ENCODE peak calls at places on chromosome 13, in four cellular contexts. W is uterus; V is activated T-helper 1 cell treated with anti-CD3 and anti-CD28 coated beads, Interleukin-2, amount 50 U/mL, for 16 hours; N is stimulated activated CD4-positive, alpha-beta T cell treated with anti-CD3 and anti-CD28 coated beads, Interleukin-15, amount 100 ng/mL, for 1 hour. X is an unnamed sample.

GRCh38 chr13:52599037-52599852 is 43.0 kb upstream of the HNRNPA1L2 start:
- DNase-seq in V (no peak), W (no peak), N (no peak), X (no peak)

GRCh38 chr13:73532582-73532981 is 473.8 kb downstream of the KLF5 start:
- DNase-seq in W (no peak), V (no peak), N (no peak), X (no peak)

GRCh38 chr13:28856284-28856683 is 36.1 kb downstream of the MTUS2 start:
- DNase-seq in W (no peak), N (no peak), V (no peak), X (no peak)

GRCh38 chr13:26307701-26308100 is 53.8 kb downstream of the CDK8 start:
- DNase-seq in N (no peak), V (no peak), W (no peak), X (no peak)

GRCh38 chr13:66528139-66528538 is 702.0 kb downstream of the PCDH9 start:
- DNase-seq in N (no peak), W (no peak), V (no peak), X (no peak)

GRCh38 chr13:30864352-30865130 is 41.5 kb upstream of the MEDAG start:
- DNase-seq in V (no peak), W (peak), N (no peak), X (no peak)

GRCh38 chr13:69769637-69770036 is 338.0 kb upstream of the ATXN8OS start:
- DNase-seq in V (no peak), N (no peak), W (no peak), X (peak)

GRCh38 chr13:110869231-110869804 is 45.6 kb downstream of the ANKRD10 start:
- DNase-seq in W (no peak), V (no peak), N (no peak), X (no peak)

GRCh38 chr13:114130708-114131580 is 1.5 kb downstream of the RASA3 start:
- DNase-seq in V (no peak), N (no peak), W (peak), X (peak)

GRCh38 chr13:43767351-43767901 is 19.3 kb downstream of the ENOX1 start:
- DNase-seq in W (peak), N (no peak), V (no peak), X (no peak)

GRCh38 chr13:61988810-61989209 is 573.2 kb upstream of the PCDH20 start:
- DNase-seq in W (no peak), V (no peak), N (no peak), X (no peak)

GRCh38 chr13:75481176-75482069 is 546 bp downstream of the TBC1D4 start:
- DNase-seq in V (no peak), N (peak), W (peak), X (peak)

GRCh38 chr13:110240943-110241342 is 66.0 kb downstream of the COL4A1 start:
- DNase-seq in V (no peak), N (no peak), W (no peak), X (no peak)

GRCh38 chr13:40057228-40057627 is 401.8 kb downstream of the COG6 start:
- DNase-seq in W (no peak), N (no peak), V (no peak), X (no peak)

GRCh38 chr13:26497991-26498423 is 59.5 kb upstream of the WASF3 start:
- DNase-seq in V (no peak), N (no peak), W (no peak), X (no peak)

GRCh38 chr13:37709318-37709717 is 110.8 kb upstream of the POSTN start:
- DNase-seq in W (no peak), N (no peak), V (no peak), X (no peak)

GRCh38 chr13:21328836-21329477 is 130.1 kb downstream of the ZDHHC20 start:
- DNase-seq in V (no peak), W (no peak), N (no peak), X (no peak)

GRCh38 chr13:59447846-59448620 is 715.7 kb downstream of the DIAPH3 start:
- DNase-seq in W (no peak), N (no peak), V (no peak), X (no peak)

GRCh38 chr13:47213057-47213456 is 316.2 kb upstream of the HTR2A start:
- DNase-seq in N (no peak), V (no peak), W (no peak), X (no peak)

GRCh38 chr13:32650705-32651311 is 64.6 kb downstream of the PDS5B start:
- DNase-seq in V (peak), N (no peak), W (no peak), X (peak)

GRCh38 chr13:106548064-106548696 is 12.7 kb upstream of the EFNB2 start:
- DNase-seq in N (no peak), W (no peak), V (no peak), X (no peak)

GRCh38 chr13:41284512-41285288 is 21.3 kb upstream of the MTRF1 start:
- DNase-seq in N (no peak), W (no peak), V (no peak), X (no peak)

GRCh38 chr13:98761126-98761978 is 8.9 kb upstream of the SLC15A1 start:
- DNase-seq in V (no peak), W (no peak), N (no peak), X (no peak)

GRCh38 chr13:48497669-48498068 is 35.2 kb downstream of the RCBTB2 start:
- DNase-seq in W (no peak), N (no peak), V (no peak), X (no peak)

GRCh38 chr13:101058841-101059240 is 357.5 kb downstream of the NALCN start:
- DNase-seq in N (no peak), W (no peak), V (no peak), X (no peak)

GRCh38 chr13:30739646-30740642 is 4.6 kb downstream of the ALOX5AP start:
- DNase-seq in V (peak), N (peak), W (no peak), X (no peak)

GRCh38 chr13:27384285-27384684 is 40.1 kb upstream of the GTF3A start:
- DNase-seq in V (no peak), W (no peak), N (no peak), X (no peak)

GRCh38 chr13:42649761-42650289 is 75.9 kb downstream of the TNFSF11 start:
- DNase-seq in W (no peak), V (no peak), N (no peak), X (no peak)

GRCh38 chr13:113518080-113518803 is 27.7 kb upstream of the DCUN1D2 start:
- DNase-seq in N (no peak), W (no peak), V (no peak), X (no peak)

GRCh38 chr13:72556945-72557344 is 170.5 kb downstream of the MZT1 start:
- DNase-seq in N (no peak), V (no peak), W (no peak), X (no peak)

GRCh38 chr13:99629641-99630040 is 128.4 kb downstream of the TM9SF2 start:
- DNase-seq in V (no peak), W (no peak), N (no peak), X (no peak)

GRCh38 chr13:38045278-38046048 is 175.9 kb upstream of the TRPC4 start:
- DNase-seq in W (no peak), N (no peak), V (no peak), X (no peak)

GRCh38 chr13:110298566-110299321 is 8.2 kb downstream of the COL4A1 start:
- DNase-seq in W (peak), N (no peak), V (no peak), X (no peak)

GRCh38 chr13:101449971-101450748 is 2.3 kb upstream of the ITGBL1 start:
- DNase-seq in N (no peak), V (no peak), W (no peak), X (no peak)

GRCh38 chr13:51518847-51519246 is 65.4 kb upstream of the WDFY2 start:
- DNase-seq in V (no peak), W (no peak), N (no peak), X (no peak)

GRCh38 chr13:94330552-94331071 is 148.9 kb downstream of the DCT start:
- DNase-seq in N (no peak), W (no peak), V (no peak), X (no peak)

GRCh38 chr13:31982124-31982523 is 49.5 kb upstream of the FRY start:
- DNase-seq in W (no peak), N (no peak), V (no peak), X (no peak)

GRCh38 chr13:87057807-87058520 is 613.2 kb upstream of the SLITRK5 start:
- DNase-seq in W (no peak), V (no peak), N (no peak), X (no peak)

GRCh38 chr13:74226791-74227475 is 92.7 kb upstream of the KLF12 start:
- DNase-seq in V (no peak), W (no peak), N (no peak), X (no peak)

X was measured in pancreas.